ENCODE peak calls at places on chromosomes 4 and X, in seven cellular contexts. G is ovary; K is CD8-positive, alpha-beta T cell; L is mammary epithelial cell; M is right cardiac atrium; C is CD8-positive, alpha-beta memory T cell; J is GM12878. Q is an unnamed sample.

GRCh38 chrX:112651766-112652165 is 28.0 kb downstream of the LHFPL1 start:
- DNase-seq in G (no peak), K (no peak), L (no peak), M (no peak), C (no peak), J (no peak), Q (no peak)

GRCh38 chr4:153483432-153484418 is 17.6 kb downstream of the TMEM131L start:
- DNase-seq in G (no peak), K (no peak), L (no peak), M (no peak), C (no peak), J (no peak), Q (no peak)

GRCh38 chrX:118976599-118977340 is 2.4 kb downstream of the LONRF3 start:
- DNase-seq in G (peak; percentile 45), K (no peak), L (no peak), M (peak; percentile 79), C (peak; percentile 47), J (no peak), Q (no peak)

GRCh38 chr4:14196141-14196540 is 568.6 kb upstream of the BOD1L1 start:
- DNase-seq in G (no peak), K (no peak), L (peak; percentile 58), M (peak; percentile 69), C (no peak), J (no peak), Q (no peak)

GRCh38 chr4:125085-125820 is 952 bp downstream of the ZNF718 start:
- DNase-seq in G (peak; percentile 22), K (no peak), L (peak; percentile 54), M (peak; percentile 60), C (peak; percentile 52), J (no peak), Q (no peak)

GRCh38 chr4:32249040-32249439 is 1528.9 kb downstream of the PCDH7 start:
- DNase-seq in G (no peak), K (no peak), L (no peak), M (no peak), C (no peak), J (no peak), Q (no peak)

GRCh38 chr4:101355767-101356702 is 8.7 kb upstream of the PPP3CA start:
- DNase-seq in G (peak; percentile 22), K (no peak), L (peak; percentile 91), M (no peak), C (no peak), J (no peak), Q (peak; percentile 47)

GRCh38 chr4:16860506-16860905 is 37.9 kb downstream of the LDB2 start:
- DNase-seq in G (no peak), K (no peak), L (no peak), M (no peak), C (no peak), J (no peak), Q (no peak)

GRCh38 chr4:4640692-4641091 is 98.8 kb upstream of the STX18 start:
- DNase-seq in G (no peak), K (no peak), L (no peak), M (no peak), C (no peak), J (no peak), Q (no peak)

GRCh38 chr4:87032884-87033533 is 98.2 kb downstream of the AFF1 start:
- DNase-seq in G (no peak), K (no peak), L (peak; percentile 44), M (no peak), C (no peak), J (no peak), Q (no peak)

GRCh38 chr4:72390409-72390808 is 178.6 kb downstream of the ADAMTS3 start:
- DNase-seq in G (no peak), K (no peak), L (peak; percentile 6), M (no peak), C (no peak), J (no peak), Q (no peak)

GRCh38 chr4:40241936-40242590 is 45.2 kb downstream of the RHOH start:
- DNase-seq in G (no peak), K (no peak), L (no peak), M (no peak), C (peak; percentile 73), J (no peak), Q (no peak)

GRCh38 chrX:104430720-104431119 is 135.3 kb upstream of the IL1RAPL2 start:
- DNase-seq in G (no peak), K (no peak), L (peak; percentile 79), M (no peak), C (no peak), J (no peak), Q (no peak)

GRCh38 chrX:13128104-13128503 is 83.7 kb upstream of the FAM9C start:
- DNase-seq in G (no peak), K (no peak), L (peak; percentile 56), M (no peak), C (no peak), J (no peak), Q (no peak)

GRCh38 chrX:13123857-13124345 is 79.5 kb upstream of the FAM9C start:
- DNase-seq in G (no peak), K (no peak), L (no peak), M (no peak), C (no peak), J (no peak), Q (no peak)

GRCh38 chrX:13123247-13123856 is 78.9 kb upstream of the FAM9C start:
- DNase-seq in G (no peak), K (no peak), L (no peak), M (no peak), C (no peak), J (no peak), Q (no peak)

GRCh38 chrX:13126785-13127184 is 82.4 kb upstream of the FAM9C start:
- DNase-seq in G (no peak), K (no peak), L (no peak), M (no peak), C (no peak), J (no peak), Q (no peak)

GRCh38 chrX:13125188-13125587 is 80.8 kb upstream of the FAM9C start:
- DNase-seq in G (no peak), K (no peak), L (no peak), M (no peak), C (no peak), J (no peak), Q (no peak)
- H3K27ac ChIP-seq in G (no peak overlapping the region), K (no peak overlapping the region), L (no peak overlapping the region), M (peak overlapping the region; percentile 52), C (no peak overlapping the region), J (no peak overlapping the region), Q (no peak overlapping the region)

GRCh38 chr4:108004646-108005045 is 15.0 kb downstream of the HADH start:
- DNase-seq in G (no peak), K (no peak), L (no peak), M (no peak), C (no peak), J (no peak), Q (no peak)
- H3K27ac ChIP-seq in G (no peak overlapping the region), K (no peak overlapping the region), L (no peak overlapping the region), M (no peak overlapping the region), C (no peak overlapping the region), J (no peak overlapping the region), Q (no peak overlapping the region)

GRCh38 chr4:177573487-177573886 is 131.2 kb upstream of the AGA start:
- DNase-seq in G (no peak), K (no peak), L (peak; percentile 88), M (no peak), C (no peak), J (no peak), Q (no peak)
- H3K27ac ChIP-seq in G (no peak overlapping the region), K (no peak overlapping the region), L (no peak overlapping the region), M (no peak overlapping the region), C (no peak overlapping the region), J (no peak overlapping the region), Q (peak overlapping the region; percentile 32)

GRCh38 chr4:24611575-24611974 is 27.2 kb upstream of the DHX15 start:
- DNase-seq in G (no peak), K (no peak), L (no peak), M (no peak), C (no peak), J (no peak), Q (no peak)

GRCh38 chr4:24613474-24613873 is 29.1 kb upstream of the DHX15 start:
- DNase-seq in G (no peak), K (no peak), L (no peak), M (no peak), C (no peak), J (no peak), Q (no peak)

GRCh38 chr4:24615977-24616376 is 31.6 kb upstream of the DHX15 start:
- DNase-seq in G (no peak), K (no peak), L (no peak), M (no peak), C (no peak), J (no peak), Q (no peak)

GRCh38 chr4:24614881-24615280 is 30.5 kb upstream of the DHX15 start:
- DNase-seq in G (no peak), K (no peak), L (no peak), M (no peak), C (no peak), J (no peak), Q (no peak)
- H3K27ac ChIP-seq in G (no peak overlapping the region), K (no peak overlapping the region), L (no peak overlapping the region), M (no peak overlapping the region), C (no peak overlapping the region), J (no peak overlapping the region), Q (no peak overlapping the region)

GRCh38 chr4:119284876-119285611 is 36.9 kb downstream of the FABP2 start:
- DNase-seq in G (no peak), K (no peak), L (peak; percentile 22), M (no peak), C (no peak), J (no peak), Q (no peak)
- H3K27ac ChIP-seq in G (no peak overlapping the region), K (no peak overlapping the region), L (peak overlapping the region; percentile 52), M (no peak overlapping the region), C (no peak overlapping the region), J (no peak overlapping the region), Q (peak overlapping the region; percentile 10)